ENCODE peak calls at places on chromosomes 1 and 21, in eight cellular contexts. One of them, this sample, is unnamed.

GRCh38 chr1:223161321-223161720 is 18.3 kb upstream of the TLR5 start:
- DNase-seq in effector memory CD4-positive, alpha-beta T cell: no peak
- DNase-seq in cardiac muscle cell: no peak
- DNase-seq in thoracic aorta: no peak
- DNase-seq in adrenal gland: no peak
- DNase-seq in prostate gland: no peak
- DNase-seq in endodermal cell: peak; percentile 74
- DNase-seq in adipocyte: no peak
- DNase-seq in this sample: no peak

GRCh38 chr1:229716064-229716463 is 90.0 kb downstream of the URB2 start:
- DNase-seq in effector memory CD4-positive, alpha-beta T cell: no peak
- DNase-seq in cardiac muscle cell: no peak
- DNase-seq in thoracic aorta: no peak
- DNase-seq in adrenal gland: no peak
- DNase-seq in prostate gland: no peak
- DNase-seq in endodermal cell: peak; percentile 84
- DNase-seq in adipocyte: no peak
- DNase-seq in this sample: no peak

GRCh38 chr1:92476071-92476607 is 10.6 kb downstream of the GFI1 start:
- DNase-seq in effector memory CD4-positive, alpha-beta T cell: peak; percentile 60
- DNase-seq in cardiac muscle cell: no peak
- DNase-seq in thoracic aorta: no peak
- DNase-seq in adrenal gland: no peak
- DNase-seq in prostate gland: no peak
- DNase-seq in endodermal cell: peak; percentile 61
- DNase-seq in adipocyte: no peak
- DNase-seq in this sample: no peak

GRCh38 chr1:214920337-214920736 is 162.2 kb upstream of the KCNK2 start:
- DNase-seq in effector memory CD4-positive, alpha-beta T cell: no peak
- DNase-seq in cardiac muscle cell: no peak
- DNase-seq in thoracic aorta: no peak
- DNase-seq in adrenal gland: no peak
- DNase-seq in prostate gland: no peak
- DNase-seq in endodermal cell: no peak
- DNase-seq in adipocyte: no peak
- DNase-seq in this sample: no peak

GRCh38 chr1:109537450-109538178 is 2.1 kb upstream of the GPR61 start:
- DNase-seq in effector memory CD4-positive, alpha-beta T cell: no peak
- DNase-seq in cardiac muscle cell: no peak
- DNase-seq in thoracic aorta: no peak
- DNase-seq in adrenal gland: peak; percentile 52
- DNase-seq in prostate gland: no peak
- DNase-seq in endodermal cell: peak; percentile 55
- DNase-seq in adipocyte: no peak
- DNase-seq in this sample: no peak

GRCh38 chr1:42844592-42845140 is 1.7 kb upstream of the ZNF691 start:
- DNase-seq in effector memory CD4-positive, alpha-beta T cell: no peak
- DNase-seq in cardiac muscle cell: no peak
- DNase-seq in thoracic aorta: no peak
- DNase-seq in adrenal gland: no peak
- DNase-seq in prostate gland: no peak
- DNase-seq in endodermal cell: no peak
- DNase-seq in adipocyte: peak; percentile 36
- DNase-seq in this sample: no peak

GRCh38 chr1:28208818-28209441 is 23.9 kb downstream of the DNAJC8 start:
- DNase-seq in effector memory CD4-positive, alpha-beta T cell: peak; percentile 32
- DNase-seq in cardiac muscle cell: peak; percentile 70
- DNase-seq in thoracic aorta: no peak
- DNase-seq in adrenal gland: peak; percentile 78
- DNase-seq in prostate gland: peak; percentile 30
- DNase-seq in endodermal cell: peak; percentile 84
- DNase-seq in adipocyte: peak; percentile 70
- DNase-seq in this sample: no peak

GRCh38 chr21:38507374-38507942 is 9.2 kb upstream of the ERG start:
- DNase-seq in effector memory CD4-positive, alpha-beta T cell: no peak
- DNase-seq in cardiac muscle cell: no peak
- DNase-seq in thoracic aorta: no peak
- DNase-seq in adrenal gland: no peak
- DNase-seq in prostate gland: no peak
- DNase-seq in endodermal cell: no peak
- DNase-seq in adipocyte: no peak
- DNase-seq in this sample: no peak

GRCh38 chr1:234925440-234926251 is 203.0 kb downstream of the TOMM20 start:
- DNase-seq in effector memory CD4-positive, alpha-beta T cell: no peak
- DNase-seq in cardiac muscle cell: no peak
- DNase-seq in thoracic aorta: no peak
- DNase-seq in adrenal gland: peak; percentile 75
- DNase-seq in prostate gland: peak; percentile 50
- DNase-seq in endodermal cell: peak; percentile 70
- DNase-seq in adipocyte: peak; percentile 94
- DNase-seq in this sample: no peak

GRCh38 chr1:23751050-23751814 is 8.0 kb downstream of the ELOA start:
- DNase-seq in effector memory CD4-positive, alpha-beta T cell: no peak
- DNase-seq in cardiac muscle cell: peak; percentile 74
- DNase-seq in thoracic aorta: no peak
- DNase-seq in adrenal gland: peak; percentile 84
- DNase-seq in prostate gland: peak; percentile 35
- DNase-seq in endodermal cell: peak; percentile 81
- DNase-seq in adipocyte: peak; percentile 63
- DNase-seq in this sample: no peak

GRCh38 chr1:112818990-112819689 is 104.0 kb upstream of the PPM1J start:
- DNase-seq in effector memory CD4-positive, alpha-beta T cell: no peak
- DNase-seq in cardiac muscle cell: no peak
- DNase-seq in thoracic aorta: no peak
- DNase-seq in adrenal gland: no peak
- DNase-seq in prostate gland: no peak
- DNase-seq in endodermal cell: peak; percentile 70
- DNase-seq in adipocyte: peak; percentile 32
- DNase-seq in this sample: no peak

GRCh38 chr21:19684328-19684727 is 1280.7 kb upstream of the TMPRSS15 start:
- DNase-seq in effector memory CD4-positive, alpha-beta T cell: no peak
- DNase-seq in cardiac muscle cell: no peak
- DNase-seq in thoracic aorta: no peak
- DNase-seq in adrenal gland: no peak
- DNase-seq in prostate gland: no peak
- DNase-seq in endodermal cell: peak; percentile 41
- DNase-seq in adipocyte: no peak
- DNase-seq in this sample: no peak

GRCh38 chr1:91406773-91407389 is 2.2 kb upstream of the HFM1 start:
- DNase-seq in effector memory CD4-positive, alpha-beta T cell: no peak
- DNase-seq in cardiac muscle cell: no peak
- DNase-seq in thoracic aorta: no peak
- DNase-seq in adrenal gland: no peak
- DNase-seq in prostate gland: no peak
- DNase-seq in endodermal cell: no peak
- DNase-seq in adipocyte: peak; percentile 7
- DNase-seq in this sample: no peak

GRCh38 chr1:44050261-44050660 is 19.0 kb upstream of the SLC6A9 start:
- DNase-seq in effector memory CD4-positive, alpha-beta T cell: no peak
- DNase-seq in cardiac muscle cell: no peak
- DNase-seq in thoracic aorta: no peak
- DNase-seq in adrenal gland: peak; percentile 46
- DNase-seq in prostate gland: no peak
- DNase-seq in endodermal cell: no peak
- DNase-seq in adipocyte: no peak
- DNase-seq in this sample: no peak

GRCh38 chr1:57422271-57423134 is 1.4 kb downstream of the DAB1 start:
- DNase-seq in effector memory CD4-positive, alpha-beta T cell: no peak
- DNase-seq in cardiac muscle cell: peak; percentile 77
- DNase-seq in thoracic aorta: no peak
- DNase-seq in adrenal gland: no peak
- DNase-seq in prostate gland: no peak
- DNase-seq in endodermal cell: peak; percentile 87
- DNase-seq in adipocyte: peak; percentile 40
- DNase-seq in this sample: no peak

GRCh38 chr1:248143311-248143710 is 1.6 kb upstream of the OR2M5 start:
- DNase-seq in effector memory CD4-positive, alpha-beta T cell: no peak
- DNase-seq in cardiac muscle cell: no peak
- DNase-seq in thoracic aorta: no peak
- DNase-seq in adrenal gland: no peak
- DNase-seq in prostate gland: no peak
- DNase-seq in endodermal cell: no peak
- DNase-seq in adipocyte: no peak
- DNase-seq in this sample: no peak
- H3K9me3 ChIP-seq in effector memory CD4-positive, alpha-beta T cell: no peaks in the 10 kb centered on the region
- H3K9me3 ChIP-seq in cardiac muscle cell: no peaks in the 10 kb centered on the region
- H3K9me3 ChIP-seq in thoracic aorta: no peaks in the 10 kb centered on the region
- H3K9me3 ChIP-seq in adrenal gland: no peaks in the 10 kb centered on the region
- H3K9me3 ChIP-seq in prostate gland: no peaks in the 10 kb centered on the region
- H3K9me3 ChIP-seq in endodermal cell: peaks cover 84% of the 10 kb centered on the region
- H3K9me3 ChIP-seq in adipocyte: peaks cover 11% of the 10 kb centered on the region
- H3K9me3 ChIP-seq in this sample: no peaks in the 10 kb centered on the region

DNA sequence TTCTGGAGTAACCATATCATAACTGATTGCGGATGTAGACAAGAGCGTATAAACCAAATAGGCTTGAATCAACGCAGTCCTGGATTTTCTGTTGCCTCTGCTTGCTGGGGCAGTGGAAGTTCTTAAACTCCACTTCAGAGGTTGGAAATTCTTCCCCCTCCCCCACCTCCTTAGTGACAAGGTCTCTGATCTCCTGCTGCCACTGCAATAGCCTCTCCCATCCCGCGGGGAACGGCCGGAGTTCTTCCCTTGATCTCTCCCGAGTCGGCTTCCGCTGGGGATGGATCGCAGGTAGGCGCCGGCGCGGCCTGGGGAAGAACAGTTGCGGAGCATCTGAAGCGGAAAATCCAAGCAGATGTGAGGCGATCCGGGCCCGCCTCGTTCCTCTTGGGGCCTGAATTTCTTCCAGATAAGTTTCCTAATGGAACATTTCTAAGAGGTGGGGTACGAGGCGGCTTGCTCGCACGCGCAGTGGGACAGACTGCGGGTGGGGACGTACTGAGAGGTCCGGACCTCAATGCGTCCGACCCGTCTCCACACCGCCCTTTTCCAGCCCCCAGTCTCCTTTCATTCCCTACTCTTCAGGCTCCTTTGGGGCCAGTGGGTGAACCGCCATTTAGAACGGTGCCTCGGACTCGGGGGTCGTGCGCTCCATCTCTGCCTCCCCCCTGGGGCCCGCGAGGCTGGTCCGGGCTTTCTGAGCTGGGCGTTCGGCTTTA is 3.1 kb upstream of the SIM2 start:
- DNase-seq in effector memory CD4-positive, alpha-beta T cell: no peak
- DNase-seq in cardiac muscle cell: peak; percentile 30
- DNase-seq in thoracic aorta: no peak
- DNase-seq in adrenal gland: no peak
- DNase-seq in prostate gland: no peak
- DNase-seq in endodermal cell: peak; percentile 86
- DNase-seq in adipocyte: no peak
- DNase-seq in this sample: no peak
- H3K9me3 ChIP-seq in effector memory CD4-positive, alpha-beta T cell: no peaks in the 10 kb centered on the region
- H3K9me3 ChIP-seq in cardiac muscle cell: no peaks in the 10 kb centered on the region
- H3K9me3 ChIP-seq in thoracic aorta: no peaks in the 10 kb centered on the region
- H3K9me3 ChIP-seq in adrenal gland: no peaks in the 10 kb centered on the region
- H3K9me3 ChIP-seq in prostate gland: no peaks in the 10 kb centered on the region
- H3K9me3 ChIP-seq in endodermal cell: no peaks in the 10 kb centered on the region
- H3K9me3 ChIP-seq in adipocyte: no peaks in the 10 kb centered on the region
- H3K9me3 ChIP-seq in this sample: no peaks in the 10 kb centered on the region

GRCh38 chr1:227559926-227560325 is 3.4 kb upstream of the ZNF678 start:
- DNase-seq in effector memory CD4-positive, alpha-beta T cell: no peak
- DNase-seq in cardiac muscle cell: no peak
- DNase-seq in thoracic aorta: no peak
- DNase-seq in adrenal gland: no peak
- DNase-seq in prostate gland: no peak
- DNase-seq in endodermal cell: no peak
- DNase-seq in adipocyte: no peak
- DNase-seq in this sample: no peak
- H3K9me3 ChIP-seq in effector memory CD4-positive, alpha-beta T cell: no peaks in the 10 kb centered on the region
- H3K9me3 ChIP-seq in cardiac muscle cell: no peaks in the 10 kb centered on the region
- H3K9me3 ChIP-seq in thoracic aorta: no peaks in the 10 kb centered on the region
- H3K9me3 ChIP-seq in adrenal gland: no peaks in the 10 kb centered on the region
- H3K9me3 ChIP-seq in prostate gland: no peaks in the 10 kb centered on the region
- H3K9me3 ChIP-seq in endodermal cell: peaks cover 14% of the 10 kb centered on the region
- H3K9me3 ChIP-seq in adipocyte: peaks cover 10% of the 10 kb centered on the region
- H3K9me3 ChIP-seq in this sample: no peaks in the 10 kb centered on the region

DNA sequence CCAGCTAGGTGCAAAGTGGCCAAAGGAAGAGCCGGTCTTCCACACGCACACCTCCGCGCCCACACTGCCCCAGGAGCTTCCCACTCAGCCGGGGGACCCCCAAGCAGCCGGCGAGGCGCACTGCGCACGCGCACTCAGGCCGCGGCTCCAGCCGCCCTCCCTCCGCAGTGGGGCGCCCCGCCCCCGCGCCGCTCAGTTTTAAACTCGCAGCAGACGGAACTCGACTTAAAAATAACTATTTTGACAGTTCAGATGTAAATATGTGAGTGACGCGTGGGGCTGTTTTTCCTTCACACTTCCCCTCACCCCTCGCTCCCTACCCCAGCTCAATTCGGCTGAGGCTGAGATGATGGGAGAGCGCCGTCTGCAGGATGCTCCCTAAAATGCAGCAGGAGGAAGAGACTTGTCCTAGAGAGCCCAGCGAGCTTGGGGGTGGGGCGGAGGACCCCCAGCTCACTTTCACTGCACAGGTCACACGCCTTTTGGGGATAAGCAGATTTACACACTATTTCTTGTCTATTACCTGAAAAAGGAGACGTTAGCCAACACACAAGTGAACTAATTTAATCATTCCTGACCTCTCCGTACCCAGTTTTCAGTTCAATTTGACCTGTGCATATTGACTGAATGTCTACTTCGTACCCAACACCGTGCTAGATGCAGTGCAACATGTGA is 8.9 kb upstream of the LEMD1 start:
- DNase-seq in effector memory CD4-positive, alpha-beta T cell: peak; percentile 24
- DNase-seq in cardiac muscle cell: peak; percentile 68
- DNase-seq in thoracic aorta: no peak
- DNase-seq in adrenal gland: peak; percentile 84
- DNase-seq in prostate gland: peak; percentile 30
- DNase-seq in endodermal cell: peak; percentile 94
- DNase-seq in adipocyte: peak; percentile 69
- DNase-seq in this sample: peak; percentile 46
- H3K9me3 ChIP-seq in effector memory CD4-positive, alpha-beta T cell: no peaks in the 10 kb centered on the region
- H3K9me3 ChIP-seq in cardiac muscle cell: no peaks in the 10 kb centered on the region
- H3K9me3 ChIP-seq in thoracic aorta: no peaks in the 10 kb centered on the region
- H3K9me3 ChIP-seq in adrenal gland: no peaks in the 10 kb centered on the region
- H3K9me3 ChIP-seq in prostate gland: no peaks in the 10 kb centered on the region
- H3K9me3 ChIP-seq in endodermal cell: no peaks in the 10 kb centered on the region
- H3K9me3 ChIP-seq in adipocyte: no peaks in the 10 kb centered on the region
- H3K9me3 ChIP-seq in this sample: no peaks in the 10 kb centered on the region

GRCh38 chr1:247103777-247104591 is at the start of gene ZNF669:
- DNase-seq in effector memory CD4-positive, alpha-beta T cell: peak; percentile 80
- DNase-seq in cardiac muscle cell: peak; percentile 97
- DNase-seq in thoracic aorta: peak; percentile 86
- DNase-seq in adrenal gland: peak; percentile 99
- DNase-seq in prostate gland: peak; percentile 96
- DNase-seq in endodermal cell: peak; percentile 99
- DNase-seq in adipocyte: peak; percentile 99
- DNase-seq in this sample: peak; percentile 75

GRCh38 chr1:247105966-247106365 is 1.8 kb upstream of the ZNF669 start:
- DNase-seq in effector memory CD4-positive, alpha-beta T cell: no peak
- DNase-seq in cardiac muscle cell: no peak
- DNase-seq in thoracic aorta: no peak
- DNase-seq in adrenal gland: peak; percentile 49
- DNase-seq in prostate gland: no peak
- DNase-seq in endodermal cell: no peak
- DNase-seq in adipocyte: no peak
- DNase-seq in this sample: no peak

GRCh38 chr1:247104965-247105364 is 809 bp upstream of the ZNF669 start:
- DNase-seq in effector memory CD4-positive, alpha-beta T cell: no peak
- DNase-seq in cardiac muscle cell: no peak
- DNase-seq in thoracic aorta: no peak
- DNase-seq in adrenal gland: peak; percentile 49
- DNase-seq in prostate gland: no peak
- DNase-seq in endodermal cell: no peak
- DNase-seq in adipocyte: no peak
- DNase-seq in this sample: no peak

GRCh38 chr1:247100676-247101279 is 3.4 kb downstream of the ZNF669 start:
- DNase-seq in effector memory CD4-positive, alpha-beta T cell: no peak
- DNase-seq in cardiac muscle cell: no peak
- DNase-seq in thoracic aorta: no peak
- DNase-seq in adrenal gland: no peak
- DNase-seq in prostate gland: no peak
- DNase-seq in endodermal cell: no peak
- DNase-seq in adipocyte: no peak
- DNase-seq in this sample: no peak

GRCh38 chr1:247102381-247102780 is 1.8 kb downstream of the ZNF669 start:
- DNase-seq in effector memory CD4-positive, alpha-beta T cell: no peak
- DNase-seq in cardiac muscle cell: no peak
- DNase-seq in thoracic aorta: no peak
- DNase-seq in adrenal gland: no peak
- DNase-seq in prostate gland: no peak
- DNase-seq in endodermal cell: no peak
- DNase-seq in adipocyte: peak; percentile 59
- DNase-seq in this sample: no peak
- H3K9me3 ChIP-seq in effector memory CD4-positive, alpha-beta T cell: peaks cover 16% of the 10 kb centered on the region
- H3K9me3 ChIP-seq in cardiac muscle cell: no peaks in the 10 kb centered on the region
- H3K9me3 ChIP-seq in thoracic aorta: peaks cover 14% of the 10 kb centered on the region
- H3K9me3 ChIP-seq in adrenal gland: peaks cover 16% of the 10 kb centered on the region
- H3K9me3 ChIP-seq in prostate gland: no peaks in the 10 kb centered on the region
- H3K9me3 ChIP-seq in endodermal cell: peaks cover 50% of the 10 kb centered on the region
- H3K9me3 ChIP-seq in adipocyte: peaks cover 40% of the 10 kb centered on the region
- H3K9me3 ChIP-seq in this sample: peaks cover 21% of the 10 kb centered on the region

This sample was measured in T-helper 17 cell.